ENCODE peak calls at places on chromosomes 11 and 22, in seven cellular contexts. J is K562, E is HCT116, O is transverse colon, S is sigmoid colon, R is breast epithelium, W is prostate gland. F is an unnamed sample. For H3K36me3, the result is how much of the 10 kb centered on the place peaks cover.

GRCh38 chr11:34315006-34315793 is 42.6 kb downstream of the ABTB2 start:
- DNase-seq in S (no peak), J (no peak), R (no peak), O (no peak), W (no peak), E (no peak), F (no peak)

GRCh38 chr22:27507066-27507715 is 294.4 kb downstream of the MN1 start:
- DNase-seq in R (no peak), J (no peak), S (no peak), W (no peak), O (no peak), E (no peak), F (no peak)

GRCh38 chr22:44181912-44182590 is 1.3 kb downstream of the PARVG start:
- DNase-seq in O (no peak), W (no peak), E (no peak), R (no peak), S (no peak), J (peak), F (no peak)

GRCh38 chr11:64299847-64300648 is at the start of gene CATSPERZ:
- DNase-seq in J (no peak), R (no peak), E (no peak), W (no peak), O (no peak), S (no peak), F (no peak)

GRCh38 chr11:94219771-94220170 is 84.6 kb upstream of the IZUMO1R start:
- DNase-seq in J (no peak), R (no peak), W (no peak), E (no peak), O (no peak), S (no peak), F (no peak)

GRCh38 chr11:69704508-69705245 is 855 bp upstream of the FGF19 start:
- DNase-seq in W (no peak), R (no peak), J (peak), O (no peak), S (no peak), E (no peak), F (peak)

GRCh38 chr11:2885676-2886081 is at the start of gene CDKN1C:
- DNase-seq in R (peak), E (peak), O (peak), W (peak), J (peak), S (peak), F (peak)

GRCh38 chr22:31089101-31090100 is 8.3 kb downstream of the SMTN start:
- DNase-seq in S (peak), J (peak), R (no peak), W (no peak), E (no peak), O (peak), F (peak)

GRCh38 chr11:33178443-33179154 is 17.3 kb upstream of the CSTF3 start:
- DNase-seq in O (no peak), S (no peak), J (no peak), W (no peak), R (no peak), E (no peak), F (no peak)

GRCh38 chr11:12276831-12277475 is 100.4 kb upstream of the PARVA start:
- DNase-seq in O (no peak), R (no peak), S (peak), W (no peak), J (no peak), E (no peak), F (no peak)

GRCh38 chr11:66970808-66971442 is 4.2 kb upstream of the C11orf86 start:
- DNase-seq in J (no peak), S (peak), E (peak), R (no peak), W (no peak), O (peak), F (no peak)

GRCh38 chr11:111299111-111300026 is 1.0 kb downstream of the POU2AF3 start:
- DNase-seq in O (peak), E (no peak), R (no peak), S (peak), J (no peak), W (peak), F (peak)

GRCh38 chr11:64372802-64373597 is 14.0 kb downstream of the RPS6KA4 start:
- DNase-seq in J (peak), E (peak), R (no peak), W (no peak), O (no peak), S (no peak), F (no peak)

GRCh38 chr11:39784873-39785272 is 1674.6 kb downstream of the LRRC4C start:
- DNase-seq in O (no peak), J (no peak), S (no peak), E (no peak), R (no peak), W (no peak), F (peak)

GRCh38 chr22:19292262-19293230 is 1.0 kb upstream of the CLTCL1 start:
- DNase-seq in R (no peak), W (peak), S (no peak), O (peak), J (peak), E (no peak), F (peak)

GRCh38 chr11:66880484-66881211 is 23.8 kb downstream of the LRFN4 start:
- DNase-seq in J (no peak), E (no peak), R (peak), W (peak), S (no peak), O (no peak), F (no peak)

GRCh38 chr11:77287615-77288273 is 13.7 kb downstream of the GDPD4 start:
- DNase-seq in R (no peak), J (no peak), E (no peak), O (no peak), S (no peak), W (no peak), F (no peak)

GRCh38 chr11:66718320-66718971 is 10.6 kb downstream of the SPTBN2 start:
- DNase-seq in S (no peak), E (no peak), R (peak), W (peak), O (peak), J (no peak), F (peak)

GRCh38 chr11:35618497-35619029 is 303 bp downstream of the FJX1 start:
- DNase-seq in E (no peak), R (no peak), J (peak), W (no peak), S (peak), O (peak), F (no peak)

GRCh38 chr22:30832407-30832987 is 136.1 kb downstream of the MORC2 start:
- DNase-seq in W (no peak), E (no peak), S (no peak), R (no peak), O (no peak), J (no peak), F (no peak)

GRCh38 chr11:1531418-1531817 is 40.7 kb downstream of the DUSP8 start:
- DNase-seq in O (no peak), J (no peak), S (no peak), W (no peak), R (no peak), E (no peak), F (no peak)
- TF ChIP-seq POLR2A in O (no peak), J (no peak), S (no peak), W (no peak), R (no peak), E (no peak), F (no peak)

GRCh38 chr11:59644528-59644927 is 24.3 kb downstream of the PATL1 start:
- DNase-seq in W (no peak), O (no peak), E (no peak), J (no peak), R (no peak), S (no peak), F (no peak)
- H3K36me3 ChIP-seq in W (under half), O (under half), E (half or more), J (half or more), R (under half), S (under half), F (half or more)

DNA sequence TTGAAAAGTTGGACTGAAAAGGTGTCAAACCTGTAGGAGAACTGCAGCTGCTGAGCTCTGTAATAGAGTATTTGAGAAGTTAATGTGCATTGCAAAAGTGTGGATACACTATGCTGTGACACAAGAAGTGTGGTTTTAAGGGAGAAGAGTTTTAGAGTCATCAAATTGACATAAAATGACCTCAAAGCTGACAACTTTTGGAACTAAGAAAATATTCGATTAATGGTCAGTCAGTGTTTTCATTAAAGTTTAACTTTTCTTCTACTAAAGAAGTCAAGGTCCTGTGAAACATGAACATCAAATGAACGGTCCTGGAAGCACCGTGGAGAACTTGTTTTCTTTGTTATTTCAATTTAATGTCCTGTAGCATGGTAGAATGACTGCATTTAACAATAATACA is 624.0 kb upstream of the CCDC90B start:
- DNase-seq in E (no peak), O (no peak), W (no peak), S (no peak), R (no peak), J (no peak), F (no peak)
- TF ChIP-seq POLR2AphosphoS5 in E (no peak), O (no peak), W (no peak), S (no peak), R (no peak), J (no peak), F (no peak)

GRCh38 chr11:44622721-44623258 is 57.3 kb downstream of the CD82 start:
- DNase-seq in S (peak), O (no peak), W (no peak), E (no peak), R (no peak), J (no peak), F (peak)
- TF ChIP-seq POLR2A in S (no peak), O (no peak), W (no peak), E (no peak), R (no peak), J (no peak), F (no peak)

GRCh38 chr22:43136801-43137200 is 6.4 kb downstream of the MCAT start:
- DNase-seq in S (no peak), J (no peak), W (no peak), O (no peak), R (no peak), E (no peak), F (no peak)

GRCh38 chr22:43134553-43134952 is 8.6 kb downstream of the MCAT start:
- DNase-seq in R (no peak), O (no peak), S (no peak), W (no peak), J (no peak), E (no peak), F (no peak)

GRCh38 chr22:43135565-43135964 is 7.6 kb downstream of the MCAT start:
- DNase-seq in S (no peak), E (no peak), W (no peak), O (no peak), J (no peak), R (no peak), F (no peak)

GRCh38 chr22:43133401-43133800 is 9.8 kb downstream of the MCAT start:
- DNase-seq in J (no peak), R (no peak), E (no peak), W (no peak), O (no peak), S (no peak), F (no peak)

GRCh38 chr22:43136255-43136654 is 6.9 kb downstream of the MCAT start:
- DNase-seq in W (no peak), E (no peak), J (peak), R (no peak), O (peak), S (no peak), F (peak)
- H3K36me3 ChIP-seq in W (under half), E (half or more), J (half or more), R (under half), O (under half), S (under half), F (half or more)